ENCODE peak calls at places on chromosomes 6 and 20, in five cellular contexts. N is HepG2, L is A549, T is H1, F is GM12878. S is an unnamed sample.
A peak's percentile ranks its signal among the peaks of the same experiment; 100 is the strongest.

GRCh38 chr6:53735896-53736295 is 58.9 kb upstream of the LRRC1 start:
- DNase-seq in N (no peak), L (no peak), F (no peak), T (no peak), S (no peak)

GRCh38 chr6:55040102-55040848 is 134.0 kb upstream of the HCRTR2 start:
- DNase-seq in F (no peak), T (no peak), L (no peak), N (no peak), S (no peak)

GRCh38 chr6:18528084-18528743 is 141.1 kb downstream of the RNF144B start:
- DNase-seq in F (no peak), L (no peak), N (no peak), T (no peak), S (no peak)

GRCh38 chr20:36362978-36363713 is 57.0 kb downstream of the DLGAP4 start:
- DNase-seq in L (no peak), N (no peak), F (no peak), T (no peak), S (no peak)

GRCh38 chr6:46000905-46001304 is 14.8 kb downstream of the CLIC5 start:
- DNase-seq in L (no peak), F (no peak), N (no peak), T (no peak), S (no peak)

GRCh38 chr6:100806280-100806679 is 74.8 kb downstream of the ASCC3 start:
- DNase-seq in L (no peak), N (no peak), T (no peak), F (no peak), S (no peak)

GRCh38 chr6:139597087-139597763 is 222.8 kb upstream of the CITED2 start:
- DNase-seq in T (no peak), L (no peak), N (no peak), F (no peak), S (no peak)

GRCh38 chr6:144284753-144285547 is at the start of gene UTRN:
- DNase-seq in N (peak; percentile 74), F (no peak), T (peak; percentile 89), L (peak; percentile 80), S (peak; percentile 65)

GRCh38 chr6:14380421-14380820 is 262.8 kb downstream of the CD83 start:
- DNase-seq in F (no peak), N (no peak), T (peak; percentile 55), L (no peak), S (no peak)

GRCh38 chr20:37364013-37364926 is 18.3 kb downstream of the SRC start:
- DNase-seq in L (no peak), T (no peak), F (no peak), N (no peak), S (no peak)

GRCh38 chr6:44739163-44739562 is 351.7 kb downstream of the CDC5L start:
- DNase-seq in N (no peak), T (no peak), F (no peak), L (no peak), S (no peak)

GRCh38 chr6:23828861-23829260 is 297.2 kb upstream of the NRSN1 start:
- DNase-seq in T (no peak), F (no peak), L (no peak), N (no peak), S (no peak)

GRCh38 chr6:96814581-96814980 is 22.7 kb downstream of the GPR63 start:
- DNase-seq in N (no peak), F (no peak), L (no peak), T (no peak), S (no peak)

GRCh38 chr6:96812077-96812703 is 25.1 kb downstream of the GPR63 start:
- DNase-seq in N (no peak), L (no peak), T (no peak), F (no peak), S (no peak)

GRCh38 chr6:96811670-96812069 is 25.6 kb downstream of the GPR63 start:
- DNase-seq in L (no peak), N (no peak), F (no peak), T (no peak), S (no peak)

GRCh38 chr6:96821034-96821433 is 16.2 kb downstream of the GPR63 start:
- DNase-seq in T (no peak), F (no peak), L (no peak), N (no peak), S (no peak)

DNA sequence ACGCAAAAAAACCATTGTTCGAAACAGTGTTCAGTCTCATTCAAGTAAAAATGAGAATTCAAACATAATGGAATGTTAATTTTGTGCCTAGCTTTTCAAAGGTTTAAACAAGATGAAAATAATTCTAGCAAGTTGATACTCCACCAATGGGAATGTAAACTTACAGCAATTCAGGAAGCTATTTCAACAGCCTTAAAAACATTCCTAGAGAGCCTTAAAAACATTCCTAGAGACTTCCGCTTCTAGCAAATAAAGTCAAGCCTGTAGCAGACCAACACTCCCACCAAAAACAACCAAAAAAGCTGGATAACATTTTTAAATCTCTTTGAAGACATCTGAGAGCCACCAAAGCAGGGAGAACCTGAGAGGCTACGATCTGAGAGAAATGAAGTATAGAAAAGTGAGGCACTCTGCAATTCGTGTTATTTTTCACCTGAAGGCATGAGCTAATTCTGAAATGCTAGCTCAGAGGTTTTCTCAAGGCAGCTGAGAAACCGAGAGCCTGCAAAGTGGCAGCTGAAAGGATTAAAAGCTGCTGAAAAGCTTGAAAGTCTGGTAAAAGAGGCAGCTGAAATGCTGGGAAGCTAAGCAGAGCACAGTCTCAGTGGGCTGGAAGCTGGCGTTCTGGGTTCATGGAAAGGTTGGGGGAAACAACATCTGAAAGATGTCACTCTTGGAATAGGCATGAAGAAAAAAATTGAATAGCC is 20.9 kb downstream of the GPR63 start:
- DNase-seq in N (no peak), T (no peak), F (no peak), L (no peak), S (no peak)
- TF ChIP-seq KDM1A in N (no peak), T (no peak), F (no peak), L (no peak), S (no peak)

GRCh38 chr6:105211831-105212230 is 32.0 kb upstream of the POPDC3 start:
- DNase-seq in L (no peak), F (no peak), N (no peak), T (no peak), S (no peak)

GRCh38 chr6:105210932-105211531 is 31.2 kb upstream of the POPDC3 start:
- DNase-seq in T (no peak), N (no peak), L (no peak), F (no peak), S (no peak)

GRCh38 chr6:105212587-105212986 is 32.8 kb upstream of the POPDC3 start:
- DNase-seq in T (no peak), N (no peak), L (no peak), F (peak; percentile 16), S (no peak)

GRCh38 chr6:105207524-105208269 is 27.9 kb upstream of the POPDC3 start:
- DNase-seq in L (peak; percentile 12), T (no peak), N (no peak), F (no peak), S (no peak)

DNA sequence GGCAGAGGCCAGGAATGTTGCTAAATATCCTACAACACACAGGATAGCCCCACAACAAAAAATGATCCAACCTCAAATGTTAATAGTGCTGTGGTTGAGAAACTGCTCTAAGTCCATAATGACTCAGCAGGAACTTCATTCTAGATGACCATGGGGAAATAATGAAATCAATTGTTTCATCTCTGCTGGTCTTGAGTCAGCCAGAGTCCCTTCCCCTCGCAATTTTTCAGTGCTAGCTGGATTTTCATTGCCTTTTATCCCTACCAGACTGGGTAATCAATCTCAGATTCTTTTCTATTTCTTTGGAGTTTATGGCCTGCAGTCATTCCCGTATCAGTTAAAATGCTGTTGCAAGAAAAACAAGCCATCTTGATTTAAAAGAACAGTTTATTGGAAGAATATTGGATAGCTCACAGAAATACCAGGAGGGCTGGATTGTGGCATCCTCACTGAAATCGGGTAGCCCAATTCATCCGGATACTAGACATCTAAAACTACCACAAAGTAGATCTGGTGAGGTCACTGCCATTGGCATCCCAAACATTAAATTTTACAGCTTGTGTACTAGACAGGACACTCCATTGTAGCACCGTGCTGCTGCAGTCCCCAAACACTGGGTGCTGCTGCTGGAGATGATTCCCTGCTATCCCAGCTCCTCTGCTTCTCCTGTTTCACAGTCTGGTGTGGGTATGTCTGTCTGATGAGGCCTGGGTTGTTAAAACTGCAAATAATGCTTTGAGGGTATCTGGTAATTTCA is 30.3 kb upstream of the POPDC3 start:
- DNase-seq in L (peak; percentile 32), F (no peak), T (no peak), N (peak; percentile 60), S (no peak)
- TF ChIP-seq KDM1A in L (no peak), F (no peak), T (no peak), N (no peak), S (no peak)

GRCh38 chr6:160520043-160520904 is 143.8 kb downstream of the LPA start:
- DNase-seq in N (peak; percentile 50), L (peak; percentile 71), F (no peak), T (peak; percentile 96), S (peak; percentile 86)

GRCh38 chr6:160519603-160520042 is 144.5 kb downstream of the LPA start:
- DNase-seq in L (no peak), T (no peak), F (no peak), N (no peak), S (peak; percentile 15)

GRCh38 chr6:160519133-160519532 is 144.9 kb downstream of the LPA start:
- DNase-seq in L (no peak), T (no peak), N (no peak), F (no peak), S (no peak)

DNA sequence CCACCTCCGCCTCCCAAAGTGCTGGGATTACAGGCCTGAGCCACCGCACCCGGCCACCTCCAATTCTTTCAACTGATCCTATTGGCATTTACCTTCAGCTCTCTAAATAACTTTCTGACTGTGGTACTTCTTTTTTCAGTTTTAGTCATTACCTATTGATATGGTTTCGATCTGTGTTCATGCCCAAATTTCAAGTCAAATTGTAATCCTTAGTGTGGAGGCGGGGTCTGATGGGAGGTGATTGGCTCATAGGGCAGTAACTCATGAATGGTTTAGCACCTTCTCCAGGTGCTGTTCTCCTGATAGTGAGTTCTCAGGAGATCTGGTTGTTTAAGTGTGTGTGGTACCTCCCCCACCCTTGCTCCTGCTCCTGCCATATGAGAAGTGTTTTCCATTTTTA is 140.9 kb downstream of the LPA start:
- DNase-seq in F (no peak), T (no peak), L (no peak), N (no peak), S (no peak)
- TF ChIP-seq KDM1A in F (no peak), T (no peak), L (no peak), N (no peak), S (no peak)

DNA sequence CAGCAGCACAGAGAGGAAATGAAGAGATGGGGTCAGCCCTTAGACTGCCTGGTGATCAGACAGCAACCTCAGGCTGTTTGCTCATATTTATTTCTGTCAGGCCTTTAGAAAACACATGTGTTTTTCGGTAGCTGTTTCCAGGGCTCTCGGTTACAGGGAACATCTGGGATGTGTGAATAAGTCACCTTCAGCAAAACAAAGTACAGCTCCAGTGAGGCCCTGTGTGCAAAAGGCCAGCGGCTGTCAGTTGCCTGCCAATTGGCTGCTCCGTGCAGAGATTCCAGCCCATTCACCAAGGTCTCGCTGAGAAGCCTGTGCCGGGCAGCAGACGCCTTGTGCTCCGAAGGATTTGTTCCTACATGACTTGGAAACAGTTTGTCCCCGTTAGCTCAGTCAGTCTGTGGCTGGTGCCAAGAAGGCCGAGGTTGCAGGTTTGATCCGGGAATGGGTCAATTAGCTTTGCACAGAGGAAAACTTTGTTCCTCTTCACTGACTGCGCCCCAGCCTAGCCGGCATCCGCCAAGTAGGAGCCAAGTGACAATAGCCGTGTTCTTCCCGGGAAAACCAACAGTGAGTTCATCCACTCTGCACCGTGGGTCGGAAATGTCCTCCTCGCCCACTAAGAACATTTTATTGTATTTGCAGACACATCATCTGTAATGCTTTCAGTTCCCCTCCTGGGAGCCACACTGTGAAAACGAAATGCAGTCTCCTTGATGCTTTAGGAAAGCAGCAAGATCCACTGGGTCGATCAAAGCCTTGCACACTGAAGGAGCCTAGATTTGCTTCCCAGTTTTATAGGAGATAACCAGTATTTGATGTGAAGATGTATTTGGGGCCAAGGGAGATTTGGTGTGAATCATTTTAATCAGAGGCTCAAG is 315.4 kb upstream of the CDYL start:
- DNase-seq in F (no peak), N (no peak), L (no peak), T (no peak), S (peak; percentile 5)
- TF ChIP-seq KDM1A in F (no peak), N (no peak), L (no peak), T (no peak), S (no peak)